ENCODE peak calls at places on chromosomes 12 and 14, in eight cellular contexts. Z is myocyte; M is neuronal stem cell; K is T-helper 1 cell; G is Ammon's horn; P is Caki2; N is activated T-helper 1 cell treated with anti-CD3 and anti-CD28 coated beads, Interleukin-12 subunit alpha, Interleukin-12 subunit beta, Interleukin-2, Interleukin-4 antibody, amounts not matched to agents 30 ng/mL and 10 ng/mL and 1 ng/mL, durations not matched to agents 14 hours and 24 hours and 36 hours; S is cardiac fibroblast. B is an unnamed sample.

GRCh38 chr12:53530056-53530455 is 22.8 kb upstream of the NPFF start:
- DNase-seq in Z (no peak), M (no peak), K (no peak), G (no peak), P (no peak), N (no peak), S (no peak), B (no peak)

GRCh38 chr12:52655720-52656124 is 3.7 kb upstream of the KRT2 start:
- DNase-seq in Z (no peak), M (no peak), K (no peak), G (no peak), P (no peak), N (no peak), S (no peak), B (no peak)

GRCh38 chr14:105532735-105533141 is 6.4 kb downstream of the TMEM121 start:
- DNase-seq in Z (peak), M (no peak), K (no peak), G (no peak), P (no peak), N (no peak), S (peak), B (no peak)

GRCh38 chr12:100826323-100826722 is 31.7 kb downstream of the ANO4 start:
- DNase-seq in Z (peak), M (peak), K (peak), G (peak), P (peak), N (no peak), S (peak), B (peak)

GRCh38 chr14:31297701-31298344 is 90.2 kb upstream of the HECTD1 start:
- DNase-seq in Z (no peak), M (no peak), K (no peak), G (no peak), P (no peak), N (no peak), S (peak), B (no peak)

GRCh38 chr12:2804390-2805145 is 7.9 kb upstream of the ITFG2 start:
- DNase-seq in Z (peak), M (no peak), K (no peak), G (peak), P (peak), N (no peak), S (peak), B (no peak)

GRCh38 chr14:61620130-61620946 is 75.0 kb upstream of the HIF1A start:
- DNase-seq in Z (peak), M (no peak), K (peak), G (no peak), P (no peak), N (no peak), S (peak), B (no peak)

GRCh38 chr12:9039397-9039977 is 50.1 kb downstream of the KLRG1 start:
- DNase-seq in Z (peak), M (peak), K (peak), G (peak), P (peak), N (no peak), S (peak), B (no peak)

GRCh38 chr14:54686871-54687749 is 120.2 kb downstream of the SAMD4A start:
- DNase-seq in Z (peak), M (no peak), K (no peak), G (no peak), P (no peak), N (no peak), S (no peak), B (no peak)

GRCh38 chr14:101947577-101947903 is 16.8 kb upstream of the DYNC1H1 start:
- DNase-seq in Z (no peak), M (no peak), K (no peak), G (no peak), P (no peak), N (peak), S (no peak), B (no peak)

GRCh38 chr14:24267516-24267915 is 3.9 kb downstream of the RABGGTA start:
- DNase-seq in Z (no peak), M (no peak), K (no peak), G (no peak), P (no peak), N (no peak), S (no peak), B (no peak)

B was measured in sciatic nerve.